ENCODE peak calls at places on chromosomes 3 and 15, in six cellular contexts. One of them, this sample, is unnamed.

GRCh38 chr3:189519458-189519857 is 111.7 kb upstream of the TP63 start:
- DNase-seq in IMR-90: no peak
- DNase-seq in fibroblast of lung: no peak
- DNase-seq in GM23248: no peak
- DNase-seq in DND-41: no peak
- DNase-seq in A549: no peak
- DNase-seq in this sample: no peak

GRCh38 chr15:82664021-82664420 is 16.9 kb upstream of the CPEB1 start:
- DNase-seq in IMR-90: no peak
- DNase-seq in fibroblast of lung: no peak
- DNase-seq in GM23248: no peak
- DNase-seq in DND-41: no peak
- DNase-seq in A549: no peak
- DNase-seq in this sample: no peak

GRCh38 chr15:88695595-88696186 is 56.9 kb downstream of the ISG20 start:
- DNase-seq in IMR-90: no peak
- DNase-seq in fibroblast of lung: no peak
- DNase-seq in GM23248: peak
- DNase-seq in DND-41: no peak
- DNase-seq in A549: no peak
- DNase-seq in this sample: no peak

GRCh38 chr3:146465713-146466465 is 3.5 kb downstream of the PLSCR2 start:
- DNase-seq in IMR-90: peak
- DNase-seq in fibroblast of lung: no peak
- DNase-seq in GM23248: no peak
- DNase-seq in DND-41: no peak
- DNase-seq in A549: no peak
- DNase-seq in this sample: no peak

GRCh38 chr3:112354642-112355333 is 21.8 kb downstream of the CD200 start:
- DNase-seq in IMR-90: no peak
- DNase-seq in fibroblast of lung: no peak
- DNase-seq in GM23248: no peak
- DNase-seq in DND-41: no peak
- DNase-seq in A549: no peak
- DNase-seq in this sample: no peak

GRCh38 chr3:43390255-43390588 is 103.9 kb downstream of the SNRK start:
- DNase-seq in IMR-90: no peak
- DNase-seq in fibroblast of lung: peak
- DNase-seq in GM23248: no peak
- DNase-seq in DND-41: no peak
- DNase-seq in A549: no peak
- DNase-seq in this sample: no peak

GRCh38 chr3:178655488-178655887 is 119.3 kb downstream of the KCNMB2 start:
- DNase-seq in IMR-90: no peak
- DNase-seq in fibroblast of lung: no peak
- DNase-seq in GM23248: no peak
- DNase-seq in DND-41: no peak
- DNase-seq in A549: no peak
- DNase-seq in this sample: no peak

GRCh38 chr15:49471733-49472132 is 48.7 kb downstream of the FGF7 start:
- DNase-seq in IMR-90: no peak
- DNase-seq in fibroblast of lung: no peak
- DNase-seq in GM23248: no peak
- DNase-seq in DND-41: no peak
- DNase-seq in A549: no peak
- DNase-seq in this sample: no peak

GRCh38 chr3:172707967-172708366 is 2.9 kb downstream of the NCEH1 start:
- DNase-seq in IMR-90: peak
- DNase-seq in fibroblast of lung: peak
- DNase-seq in GM23248: peak
- DNase-seq in DND-41: no peak
- DNase-seq in A549: no peak
- DNase-seq in this sample: no peak

GRCh38 chr15:80272987-80273386 is 21.0 kb upstream of the CTXND1 start:
- DNase-seq in IMR-90: no peak
- DNase-seq in fibroblast of lung: no peak
- DNase-seq in GM23248: no peak
- DNase-seq in DND-41: no peak
- DNase-seq in A549: no peak
- DNase-seq in this sample: no peak

GRCh38 chr3:119497824-119498187 is 541 bp upstream of the TIMMDC1 start:
- DNase-seq in IMR-90: peak
- DNase-seq in fibroblast of lung: peak
- DNase-seq in GM23248: peak
- DNase-seq in DND-41: no peak
- DNase-seq in A549: peak
- DNase-seq in this sample: peak

GRCh38 chr15:84685304-84685703 is 27.3 kb upstream of the NMB start:
- DNase-seq in IMR-90: peak
- DNase-seq in fibroblast of lung: peak
- DNase-seq in GM23248: peak
- DNase-seq in DND-41: no peak
- DNase-seq in A549: no peak
- DNase-seq in this sample: no peak

GRCh38 chr3:16768956-16769355 is 115.8 kb upstream of the PLCL2 start:
- DNase-seq in IMR-90: no peak
- DNase-seq in fibroblast of lung: no peak
- DNase-seq in GM23248: no peak
- DNase-seq in DND-41: no peak
- DNase-seq in A549: no peak
- DNase-seq in this sample: no peak

DNA sequence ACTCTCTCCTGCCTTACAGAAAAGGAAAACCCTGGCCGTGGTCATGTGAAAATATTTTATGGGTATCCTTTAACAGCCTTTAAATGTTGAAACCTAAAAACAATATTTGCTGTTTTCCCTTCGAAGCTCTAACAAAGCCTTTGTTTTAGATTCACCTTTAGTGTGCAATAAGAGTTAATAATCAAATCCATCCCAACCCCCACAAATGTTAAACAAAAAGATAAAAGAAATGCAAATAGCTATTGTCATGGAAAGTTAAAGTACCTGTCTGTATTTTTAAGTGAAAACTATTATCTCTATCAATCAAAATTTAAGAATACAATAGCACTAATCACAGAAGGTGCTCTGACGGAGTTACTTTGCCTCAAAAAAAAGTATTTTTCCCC is 279.3 kb downstream of the FOXP1 start:
- DNase-seq in IMR-90: no peak
- DNase-seq in fibroblast of lung: no peak
- DNase-seq in GM23248: no peak
- DNase-seq in DND-41: no peak
- DNase-seq in A549: no peak
- DNase-seq in this sample: no peak
- H3K27ac ChIP-seq in IMR-90: peak
- H3K27ac ChIP-seq in fibroblast of lung: no peak
- H3K27ac ChIP-seq in GM23248: no peak
- H3K27ac ChIP-seq in DND-41: no peak
- H3K27ac ChIP-seq in A549: peak
- H3K27ac ChIP-seq in this sample: no peak

GRCh38 chr3:58570851-58571250 is 6.3 kb downstream of the FAM107A start:
- DNase-seq in IMR-90: no peak
- DNase-seq in fibroblast of lung: no peak
- DNase-seq in GM23248: no peak
- DNase-seq in DND-41: no peak
- DNase-seq in A549: no peak
- DNase-seq in this sample: no peak
- H3K4me2 ChIP-seq in IMR-90: no peak
- H3K4me2 ChIP-seq in fibroblast of lung: no peak
- H3K4me2 ChIP-seq in GM23248: no peak
- H3K4me2 ChIP-seq in DND-41: no peak
- H3K4me2 ChIP-seq in A549: no peak
- H3K4me2 ChIP-seq in this sample: no peak

GRCh38 chr3:194782767-194783404 is 97.2 kb downstream of the FAM43A start:
- DNase-seq in IMR-90: peak
- DNase-seq in fibroblast of lung: no peak
- DNase-seq in GM23248: peak
- DNase-seq in DND-41: no peak
- DNase-seq in A549: no peak
- DNase-seq in this sample: no peak
- H3K27ac ChIP-seq in IMR-90: no peak
- H3K27ac ChIP-seq in fibroblast of lung: no peak
- H3K27ac ChIP-seq in GM23248: peak
- H3K27ac ChIP-seq in DND-41: no peak
- H3K27ac ChIP-seq in A549: no peak
- H3K27ac ChIP-seq in this sample: no peak

DNA sequence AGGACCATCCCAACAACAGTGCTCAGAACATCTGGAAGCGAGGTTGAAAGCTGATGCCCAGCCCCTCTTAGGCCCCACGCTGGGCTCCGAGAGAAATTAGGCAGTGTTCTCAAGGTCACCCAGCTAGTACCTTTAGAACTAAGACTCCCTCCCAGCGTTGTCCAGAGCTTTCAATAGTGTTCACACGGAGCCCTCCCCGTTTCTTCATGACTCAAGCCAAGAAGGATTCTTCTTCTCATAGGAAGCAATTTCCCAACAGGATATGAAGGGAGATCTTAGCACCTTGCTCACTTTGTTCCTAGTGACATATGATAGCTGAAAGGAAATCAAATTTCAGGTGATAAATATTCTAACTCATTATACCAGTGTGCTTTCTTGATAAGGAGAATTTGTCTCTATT is 244.2 kb upstream of the ST8SIA2 start:
- DNase-seq in IMR-90: no peak
- DNase-seq in fibroblast of lung: no peak
- DNase-seq in GM23248: peak
- DNase-seq in DND-41: no peak
- DNase-seq in A549: no peak
- DNase-seq in this sample: no peak
- H3K4me2 ChIP-seq in IMR-90: no peak
- H3K4me2 ChIP-seq in fibroblast of lung: no peak
- H3K4me2 ChIP-seq in GM23248: no peak
- H3K4me2 ChIP-seq in DND-41: no peak
- H3K4me2 ChIP-seq in A549: no peak
- H3K4me2 ChIP-seq in this sample: no peak

DNA sequence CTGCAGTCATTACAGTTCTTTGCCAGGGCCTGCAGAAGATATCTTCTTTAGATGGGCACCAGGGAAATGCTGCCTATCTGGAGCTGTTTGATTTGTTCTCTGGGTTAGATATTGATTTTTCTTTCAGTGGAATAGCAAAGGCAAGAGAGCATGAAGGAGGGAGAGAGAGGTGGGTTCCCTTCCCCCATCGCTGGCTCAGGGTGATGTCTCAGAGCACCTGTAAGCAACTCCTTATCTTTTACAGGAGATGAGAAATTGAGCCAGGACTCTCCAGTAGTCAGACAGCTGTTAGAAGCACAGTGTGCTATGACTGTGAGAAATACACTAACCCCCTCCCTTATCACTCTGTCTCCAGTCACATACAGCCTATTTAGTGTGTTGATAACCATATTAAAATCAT is 89.3 kb upstream of the SLC24A5 start:
- DNase-seq in IMR-90: no peak
- DNase-seq in fibroblast of lung: no peak
- DNase-seq in GM23248: no peak
- DNase-seq in DND-41: no peak
- DNase-seq in A549: no peak
- DNase-seq in this sample: no peak
- H3K27ac ChIP-seq in IMR-90: no peak
- H3K27ac ChIP-seq in fibroblast of lung: no peak
- H3K27ac ChIP-seq in GM23248: no peak
- H3K27ac ChIP-seq in DND-41: no peak
- H3K27ac ChIP-seq in A549: no peak
- H3K27ac ChIP-seq in this sample: no peak